ENCODE peak calls at places on chromosomes 7 and 10, in five cellular contexts. One of them, this sample, is unnamed.

GRCh38 chr10:110528224-110528997 is 30.7 kb downstream of the DUSP5 start:
- ATAC-seq in left lung: no peak
- ATAC-seq in PC-3: no peak
- ATAC-seq in naive B cell: no peak
- ATAC-seq in body of pancreas: no peak
- ATAC-seq in this sample: peak; percentile 9

GRCh38 chr7:133367561-133367960 is 114.7 kb downstream of the EXOC4 start:
- ATAC-seq in left lung: no peak
- ATAC-seq in PC-3: no peak
- ATAC-seq in naive B cell: no peak
- ATAC-seq in body of pancreas: no peak
- ATAC-seq in this sample: no peak

GRCh38 chr10:1020460-1020859 is 5.2 kb downstream of the IDI2 start:
- ATAC-seq in left lung: no peak
- ATAC-seq in PC-3: no peak
- ATAC-seq in naive B cell: no peak
- ATAC-seq in body of pancreas: no peak
- ATAC-seq in this sample: no peak

GRCh38 chr7:87785368-87785995 is 90.7 kb downstream of the SLC25A40 start:
- ATAC-seq in left lung: no peak
- ATAC-seq in PC-3: peak; percentile 29
- ATAC-seq in naive B cell: no peak
- ATAC-seq in body of pancreas: no peak
- ATAC-seq in this sample: peak; percentile 54

GRCh38 chr10:83078160-83078559 is 1061.1 kb upstream of the GHITM start:
- ATAC-seq in left lung: no peak
- ATAC-seq in PC-3: no peak
- ATAC-seq in naive B cell: no peak
- ATAC-seq in body of pancreas: no peak
- ATAC-seq in this sample: no peak

GRCh38 chr7:42689626-42690025 is 222.2 kb downstream of the C7orf25 start:
- ATAC-seq in left lung: no peak
- ATAC-seq in PC-3: no peak
- ATAC-seq in naive B cell: no peak
- ATAC-seq in body of pancreas: no peak
- ATAC-seq in this sample: no peak

GRCh38 chr10:55410415-55410885 is 609.4 kb upstream of the PCDH15 start:
- ATAC-seq in left lung: peak; percentile 57
- ATAC-seq in PC-3: peak; percentile 88
- ATAC-seq in naive B cell: no peak
- ATAC-seq in body of pancreas: peak; percentile 83
- ATAC-seq in this sample: no peak

GRCh38 chr10:72038458-72039001 is 49.8 kb downstream of the SPOCK2 start:
- ATAC-seq in left lung: no peak
- ATAC-seq in PC-3: no peak
- ATAC-seq in naive B cell: no peak
- ATAC-seq in body of pancreas: no peak
- ATAC-seq in this sample: no peak

GRCh38 chr10:62037890-62038608 is 136.6 kb downstream of the ARID5B start:
- ATAC-seq in left lung: peak; percentile 82
- ATAC-seq in PC-3: peak; percentile 77
- ATAC-seq in naive B cell: no peak
- ATAC-seq in body of pancreas: no peak
- ATAC-seq in this sample: no peak

GRCh38 chr7:3067193-3067592 is 23.5 kb upstream of the CARD11 start:
- ATAC-seq in left lung: no peak
- ATAC-seq in PC-3: no peak
- ATAC-seq in naive B cell: peak; percentile 67
- ATAC-seq in body of pancreas: no peak
- ATAC-seq in this sample: peak; percentile 73

GRCh38 chr10:14560794-14561765 is 213.6 kb downstream of the FAM107B start:
- ATAC-seq in left lung: no peak
- ATAC-seq in PC-3: no peak
- ATAC-seq in naive B cell: peak; percentile 26
- ATAC-seq in body of pancreas: no peak
- ATAC-seq in this sample: no peak

GRCh38 chr7:132270517-132270916 is 305.8 kb downstream of the PLXNA4 start:
- ATAC-seq in left lung: no peak
- ATAC-seq in PC-3: no peak
- ATAC-seq in naive B cell: no peak
- ATAC-seq in body of pancreas: no peak
- ATAC-seq in this sample: no peak

GRCh38 chr10:71187600-71187999 is 24.8 kb upstream of the UNC5B start:
- ATAC-seq in left lung: peak; percentile 44
- ATAC-seq in PC-3: no peak
- ATAC-seq in naive B cell: no peak
- ATAC-seq in body of pancreas: peak; percentile 77
- ATAC-seq in this sample: no peak

GRCh38 chr10:98619446-98619845 is 172.7 kb upstream of the HPS1 start:
- ATAC-seq in left lung: no peak
- ATAC-seq in PC-3: no peak
- ATAC-seq in naive B cell: no peak
- ATAC-seq in body of pancreas: no peak
- ATAC-seq in this sample: peak; percentile 54

GRCh38 chr7:155412416-155413253 is 45.3 kb upstream of the EN2 start:
- ATAC-seq in left lung: peak; percentile 91
- ATAC-seq in PC-3: peak; percentile 71
- ATAC-seq in naive B cell: peak; percentile 40
- ATAC-seq in body of pancreas: peak; percentile 71
- ATAC-seq in this sample: peak; percentile 54

GRCh38 chr10:101967119-101967518 is 88.9 kb downstream of the ARMH3 start:
- ATAC-seq in left lung: no peak
- ATAC-seq in PC-3: no peak
- ATAC-seq in naive B cell: no peak
- ATAC-seq in body of pancreas: no peak
- ATAC-seq in this sample: no peak

GRCh38 chr10:8487346-8487745 is 432.9 kb downstream of the GATA3 start:
- ATAC-seq in left lung: no peak
- ATAC-seq in PC-3: no peak
- ATAC-seq in naive B cell: no peak
- ATAC-seq in body of pancreas: no peak
- ATAC-seq in this sample: no peak